ENCODE peak calls at places on chromosome 18, in seven cellular contexts. One of them, this sample, is unnamed.

GRCh38 chr18:29779096-29779495 is 1263.4 kb downstream of the DSC3 start:
- DNase-seq in colonic mucosa: no peak
- DNase-seq in IMR-90: peak; percentile 2
- DNase-seq in K562: no peak
- DNase-seq in neural progenitor cell: no peak
- DNase-seq in keratinocyte: no peak
- DNase-seq in endothelial cell of umbilical vein: no peak
- DNase-seq in this sample: no peak

GRCh38 chr18:79484661-79485621 is 89.2 kb downstream of the NFATC1 start:
- DNase-seq in keratinocyte: no peak
- DNase-seq in IMR-90: peak; percentile 98
- DNase-seq in endothelial cell of umbilical vein: peak; percentile 94
- DNase-seq in K562: no peak
- DNase-seq in neural progenitor cell: peak; percentile 77
- DNase-seq in colonic mucosa: no peak
- DNase-seq in this sample: peak; percentile 85

GRCh38 chr18:79747156-79747845 is 50.4 kb upstream of the KCNG2 start:
- DNase-seq in neural progenitor cell: no peak
- DNase-seq in IMR-90: no peak
- DNase-seq in K562: no peak
- DNase-seq in keratinocyte: no peak
- DNase-seq in endothelial cell of umbilical vein: no peak
- DNase-seq in colonic mucosa: no peak
- DNase-seq in this sample: no peak

GRCh38 chr18:67672719-67673118 is 156.2 kb upstream of the DSEL start:
- DNase-seq in keratinocyte: no peak
- DNase-seq in IMR-90: no peak
- DNase-seq in colonic mucosa: no peak
- DNase-seq in endothelial cell of umbilical vein: no peak
- DNase-seq in K562: no peak
- DNase-seq in neural progenitor cell: no peak
- DNase-seq in this sample: no peak

GRCh38 chr18:7395566-7395965 is 164.7 kb downstream of the LRRC30 start:
- DNase-seq in keratinocyte: no peak
- DNase-seq in neural progenitor cell: no peak
- DNase-seq in colonic mucosa: no peak
- DNase-seq in IMR-90: no peak
- DNase-seq in endothelial cell of umbilical vein: no peak
- DNase-seq in K562: no peak
- DNase-seq in this sample: no peak

GRCh38 chr18:3250237-3251107 is 2.9 kb downstream of the MYL12A start:
- DNase-seq in K562: no peak
- DNase-seq in colonic mucosa: peak; percentile 5
- DNase-seq in endothelial cell of umbilical vein: peak; percentile 75
- DNase-seq in neural progenitor cell: no peak
- DNase-seq in keratinocyte: no peak
- DNase-seq in IMR-90: peak; percentile 80
- DNase-seq in this sample: no peak

GRCh38 chr18:39675358-39675757 is 2109.8 kb upstream of the CELF4 start:
- DNase-seq in keratinocyte: no peak
- DNase-seq in endothelial cell of umbilical vein: no peak
- DNase-seq in neural progenitor cell: no peak
- DNase-seq in IMR-90: peak; percentile 59
- DNase-seq in K562: no peak
- DNase-seq in colonic mucosa: no peak
- DNase-seq in this sample: no peak

GRCh38 chr18:31206787-31207381 is 44.2 kb upstream of the DSC1 start:
- DNase-seq in colonic mucosa: peak; percentile 94
- DNase-seq in neural progenitor cell: peak; percentile 33
- DNase-seq in K562: peak; percentile 79
- DNase-seq in keratinocyte: peak; percentile 77
- DNase-seq in endothelial cell of umbilical vein: peak; percentile 34
- DNase-seq in IMR-90: peak; percentile 23
- DNase-seq in this sample: peak; percentile 92

GRCh38 chr18:36814994-36815393 is 13.8 kb downstream of the TPGS2 start:
- DNase-seq in neural progenitor cell: no peak
- DNase-seq in keratinocyte: no peak
- DNase-seq in endothelial cell of umbilical vein: no peak
- DNase-seq in IMR-90: no peak
- DNase-seq in K562: peak; percentile 83
- DNase-seq in colonic mucosa: no peak
- DNase-seq in this sample: no peak

GRCh38 chr18:52152036-52152435 is 188.0 kb upstream of the DCC start:
- DNase-seq in neural progenitor cell: no peak
- DNase-seq in keratinocyte: no peak
- DNase-seq in endothelial cell of umbilical vein: no peak
- DNase-seq in K562: no peak
- DNase-seq in IMR-90: no peak
- DNase-seq in colonic mucosa: no peak
- DNase-seq in this sample: no peak

GRCh38 chr18:22340340-22340739 is 77.4 kb downstream of the CTAGE1 start:
- DNase-seq in endothelial cell of umbilical vein: no peak
- DNase-seq in colonic mucosa: no peak
- DNase-seq in IMR-90: no peak
- DNase-seq in keratinocyte: no peak
- DNase-seq in K562: no peak
- DNase-seq in neural progenitor cell: no peak
- DNase-seq in this sample: no peak

GRCh38 chr18:46042571-46043123 is 29.4 kb downstream of the PSTPIP2 start:
- DNase-seq in colonic mucosa: no peak
- DNase-seq in K562: no peak
- DNase-seq in endothelial cell of umbilical vein: no peak
- DNase-seq in neural progenitor cell: no peak
- DNase-seq in IMR-90: peak; percentile 52
- DNase-seq in keratinocyte: no peak
- DNase-seq in this sample: no peak

DNA sequence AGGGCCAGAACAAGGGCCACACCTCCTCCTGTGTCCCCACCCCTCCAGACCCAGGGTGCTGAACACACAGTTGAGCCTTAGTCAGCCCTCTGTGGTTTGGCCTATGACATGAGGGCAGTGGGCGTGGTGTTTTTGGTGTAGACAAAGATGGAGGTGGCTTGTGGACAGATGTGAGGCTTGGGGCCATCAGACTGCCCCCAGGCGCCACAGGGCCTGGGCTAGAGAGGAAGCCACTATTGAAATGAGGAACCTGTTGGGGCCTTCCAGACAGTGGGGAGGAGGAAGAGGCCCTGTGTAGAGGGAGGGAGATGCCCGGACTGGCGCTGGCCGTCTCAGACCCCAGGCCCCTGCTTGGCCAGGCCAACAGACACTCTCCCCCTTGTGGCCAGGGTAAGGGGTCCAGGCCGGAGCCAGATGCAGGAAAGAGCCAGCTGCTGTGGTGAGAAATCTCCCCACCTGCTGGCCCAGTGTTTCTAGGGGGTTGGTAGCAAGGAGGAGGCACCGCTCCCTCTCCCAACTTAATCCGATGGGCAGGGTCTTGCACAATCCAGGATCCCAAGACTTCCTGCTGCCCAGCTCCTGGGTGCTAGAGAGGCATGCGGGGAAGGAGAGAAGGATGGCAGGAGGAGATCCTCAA is 53.8 kb downstream of the SMAD7 start:
- DNase-seq in IMR-90: peak; percentile 17
- DNase-seq in keratinocyte: no peak
- DNase-seq in neural progenitor cell: peak; percentile 67
- DNase-seq in colonic mucosa: peak; percentile 51
- DNase-seq in endothelial cell of umbilical vein: peak; percentile 18
- DNase-seq in K562: peak; percentile 95
- DNase-seq in this sample: peak; percentile 78
- H3K9ac ChIP-seq in IMR-90: no peak overlapping the region
- H3K9ac ChIP-seq in keratinocyte: no peak overlapping the region
- H3K9ac ChIP-seq in neural progenitor cell: no peak overlapping the region
- H3K9ac ChIP-seq in colonic mucosa: no peak overlapping the region
- H3K9ac ChIP-seq in endothelial cell of umbilical vein: no peak overlapping the region
- H3K9ac ChIP-seq in K562: no peak overlapping the region
- H3K9ac ChIP-seq in this sample: no peak overlapping the region

DNA sequence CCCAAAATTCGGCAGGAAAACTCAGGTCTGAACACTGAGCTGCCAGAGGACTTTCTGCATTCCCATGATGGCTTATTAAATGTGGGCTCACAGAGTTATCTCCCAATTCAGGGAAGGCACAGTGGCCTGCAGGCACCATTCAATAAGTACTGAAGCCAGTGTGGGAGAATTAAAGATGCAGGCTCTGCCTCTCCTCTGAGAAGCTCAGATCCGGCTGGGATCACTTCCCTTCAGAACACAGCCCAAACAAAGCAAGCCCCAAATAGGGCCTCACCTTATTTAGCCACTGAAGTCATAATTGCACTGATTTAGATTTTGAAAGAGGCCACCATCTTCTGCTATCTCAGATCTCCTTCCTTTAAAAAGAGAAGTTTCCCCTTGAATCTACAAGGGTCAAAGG is 94.3 kb downstream of the MAPK4 start:
- DNase-seq in IMR-90: no peak
- DNase-seq in endothelial cell of umbilical vein: no peak
- DNase-seq in colonic mucosa: no peak
- DNase-seq in keratinocyte: no peak
- DNase-seq in neural progenitor cell: no peak
- DNase-seq in K562: no peak
- DNase-seq in this sample: no peak
- H3K4me3 ChIP-seq in IMR-90: no peak overlapping the region
- H3K4me3 ChIP-seq in endothelial cell of umbilical vein: no peak overlapping the region
- H3K4me3 ChIP-seq in colonic mucosa: no peak overlapping the region
- H3K4me3 ChIP-seq in keratinocyte: no peak overlapping the region
- H3K4me3 ChIP-seq in neural progenitor cell: no peak overlapping the region
- H3K4me3 ChIP-seq in K562: no peak overlapping the region
- H3K4me3 ChIP-seq in this sample: no peak overlapping the region

DNA sequence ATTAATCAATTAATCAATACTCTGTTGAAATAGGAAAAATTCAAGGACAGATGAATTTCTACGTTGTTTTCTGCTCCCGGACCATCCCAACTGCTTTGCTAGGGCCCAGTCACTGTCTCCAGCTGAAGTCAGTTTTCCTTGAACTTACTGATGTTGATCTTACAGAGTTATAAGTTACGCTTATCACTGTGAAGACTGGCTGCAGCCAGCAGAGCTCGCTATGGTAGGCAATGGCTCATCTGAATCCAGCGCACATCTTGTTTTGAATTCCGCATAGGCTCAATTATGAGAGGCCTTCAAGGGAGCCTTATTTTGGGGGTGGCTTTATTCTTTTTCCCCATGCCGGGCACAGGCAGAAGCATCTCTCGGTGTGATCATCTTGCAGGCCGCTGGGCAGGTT is 2.7 kb downstream of the MC2R start:
- DNase-seq in colonic mucosa: no peak
- DNase-seq in keratinocyte: no peak
- DNase-seq in IMR-90: no peak
- DNase-seq in K562: no peak
- DNase-seq in endothelial cell of umbilical vein: no peak
- DNase-seq in neural progenitor cell: no peak
- DNase-seq in this sample: no peak
- H3K9ac ChIP-seq in colonic mucosa: no peak overlapping the region
- H3K9ac ChIP-seq in keratinocyte: no peak overlapping the region
- H3K9ac ChIP-seq in IMR-90: no peak overlapping the region
- H3K9ac ChIP-seq in K562: no peak overlapping the region
- H3K9ac ChIP-seq in endothelial cell of umbilical vein: no peak overlapping the region
- H3K9ac ChIP-seq in neural progenitor cell: no peak overlapping the region
- H3K9ac ChIP-seq in this sample: no peak overlapping the region

GRCh38 chr18:23468753-23469459 is 15.8 kb downstream of the RIOK3 start:
- DNase-seq in keratinocyte: no peak
- DNase-seq in colonic mucosa: no peak
- DNase-seq in neural progenitor cell: no peak
- DNase-seq in IMR-90: no peak
- DNase-seq in endothelial cell of umbilical vein: no peak
- DNase-seq in K562: no peak
- DNase-seq in this sample: no peak

GRCh38 chr18:23470620-23471387 is 17.7 kb downstream of the RIOK3 start:
- DNase-seq in keratinocyte: no peak
- DNase-seq in colonic mucosa: no peak
- DNase-seq in endothelial cell of umbilical vein: no peak
- DNase-seq in IMR-90: no peak
- DNase-seq in neural progenitor cell: no peak
- DNase-seq in K562: no peak
- DNase-seq in this sample: no peak

GRCh38 chr18:23471486-23471885 is 18.4 kb downstream of the RIOK3 start:
- DNase-seq in K562: no peak
- DNase-seq in IMR-90: no peak
- DNase-seq in colonic mucosa: no peak
- DNase-seq in endothelial cell of umbilical vein: no peak
- DNase-seq in neural progenitor cell: no peak
- DNase-seq in keratinocyte: no peak
- DNase-seq in this sample: no peak
- H3K4me3 ChIP-seq in K562: no peak overlapping the region
- H3K4me3 ChIP-seq in IMR-90: no peak overlapping the region
- H3K4me3 ChIP-seq in colonic mucosa: no peak overlapping the region
- H3K4me3 ChIP-seq in endothelial cell of umbilical vein: no peak overlapping the region
- H3K4me3 ChIP-seq in neural progenitor cell: no peak overlapping the region
- H3K4me3 ChIP-seq in keratinocyte: no peak overlapping the region
- H3K4me3 ChIP-seq in this sample: no peak overlapping the region

DNA sequence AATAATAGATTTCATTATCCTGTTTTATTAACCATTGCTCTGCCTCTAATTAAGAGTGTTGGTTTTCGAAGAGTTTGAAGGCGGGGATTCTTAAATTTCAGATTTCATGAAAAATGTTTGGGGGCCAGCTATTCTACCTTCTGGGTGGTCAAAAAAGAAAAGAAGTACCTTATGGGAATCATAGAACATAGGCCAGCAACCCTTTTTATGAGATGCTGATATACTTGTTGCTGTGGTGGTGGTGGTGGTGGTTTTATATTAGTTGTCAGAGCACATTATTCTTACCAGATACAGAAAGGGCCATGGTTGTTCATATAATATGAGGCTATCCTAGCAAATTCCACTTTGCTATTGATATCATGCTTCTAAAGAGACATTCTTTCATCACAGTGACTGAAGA is 4.4 kb downstream of the ANKRD12 start:
- DNase-seq in K562: no peak
- DNase-seq in endothelial cell of umbilical vein: no peak
- DNase-seq in neural progenitor cell: no peak
- DNase-seq in keratinocyte: no peak
- DNase-seq in colonic mucosa: no peak
- DNase-seq in IMR-90: no peak
- DNase-seq in this sample: no peak
- H3K9ac ChIP-seq in K562: no peak overlapping the region
- H3K9ac ChIP-seq in endothelial cell of umbilical vein: no peak overlapping the region
- H3K9ac ChIP-seq in neural progenitor cell: no peak overlapping the region
- H3K9ac ChIP-seq in keratinocyte: no peak overlapping the region
- H3K9ac ChIP-seq in colonic mucosa: no peak overlapping the region
- H3K9ac ChIP-seq in IMR-90: no peak overlapping the region
- H3K9ac ChIP-seq in this sample: no peak overlapping the region

GRCh38 chr18:70335892-70336726 is 47.3 kb downstream of the SOCS6 start:
- DNase-seq in IMR-90: no peak
- DNase-seq in endothelial cell of umbilical vein: no peak
- DNase-seq in K562: no peak
- DNase-seq in keratinocyte: peak; percentile 52
- DNase-seq in colonic mucosa: no peak
- DNase-seq in neural progenitor cell: no peak
- DNase-seq in this sample: no peak

GRCh38 chr18:70338890-70339289 is 50.0 kb downstream of the SOCS6 start:
- DNase-seq in endothelial cell of umbilical vein: no peak
- DNase-seq in colonic mucosa: no peak
- DNase-seq in keratinocyte: no peak
- DNase-seq in neural progenitor cell: no peak
- DNase-seq in IMR-90: no peak
- DNase-seq in K562: no peak
- DNase-seq in this sample: no peak

GRCh38 chr18:70334728-70335329 is 46.0 kb downstream of the SOCS6 start:
- DNase-seq in endothelial cell of umbilical vein: no peak
- DNase-seq in neural progenitor cell: no peak
- DNase-seq in keratinocyte: peak; percentile 11
- DNase-seq in IMR-90: no peak
- DNase-seq in colonic mucosa: no peak
- DNase-seq in K562: no peak
- DNase-seq in this sample: no peak

GRCh38 chr18:70339915-70340314 is 51.1 kb downstream of the SOCS6 start:
- DNase-seq in keratinocyte: no peak
- DNase-seq in IMR-90: no peak
- DNase-seq in K562: no peak
- DNase-seq in neural progenitor cell: no peak
- DNase-seq in colonic mucosa: no peak
- DNase-seq in endothelial cell of umbilical vein: no peak
- DNase-seq in this sample: no peak

GRCh38 chr18:70337139-70337972 is 48.5 kb downstream of the SOCS6 start:
- DNase-seq in keratinocyte: peak; percentile 81
- DNase-seq in neural progenitor cell: peak; percentile 31
- DNase-seq in K562: peak; percentile 71
- DNase-seq in colonic mucosa: peak; percentile 31
- DNase-seq in IMR-90: peak; percentile 92
- DNase-seq in endothelial cell of umbilical vein: peak; percentile 69
- DNase-seq in this sample: no peak
- H3K4me3 ChIP-seq in keratinocyte: no peak overlapping the region
- H3K4me3 ChIP-seq in neural progenitor cell: no peak overlapping the region
- H3K4me3 ChIP-seq in K562: no peak overlapping the region
- H3K4me3 ChIP-seq in colonic mucosa: no peak overlapping the region
- H3K4me3 ChIP-seq in IMR-90: no peak overlapping the region
- H3K4me3 ChIP-seq in endothelial cell of umbilical vein: no peak overlapping the region
- H3K4me3 ChIP-seq in this sample: no peak overlapping the region

This sample was measured in kidney.